ENCODE peak calls at places on chromosomes 11 and 22, in six cellular contexts. W is body of pancreas, Y is DND-41, J is left ventricle myocardium inferior, K is PC-3, R is stomach. S is an unnamed sample.

GRCh38 chr11:74446445-74446844 is 20.9 kb downstream of the KCNE3 start:
- DNase-seq in W (no peak), Y (no peak), J (no peak), K (no peak), R (no peak), S (no peak)

GRCh38 chr22:37219534-37219933 is 7.3 kb upstream of the SSTR3 start:
- DNase-seq in W (no peak), Y (no peak), J (no peak), K (no peak), R (no peak), S (no peak)

GRCh38 chr11:48114740-48115139 is 101.9 kb upstream of the OR4B1 start:
- DNase-seq in W (no peak), Y (no peak), J (no peak), K (no peak), R (no peak), S (no peak)

GRCh38 chr11:76695133-76695532 is 24.6 kb upstream of the LRRC32 start:
- DNase-seq in W (no peak), Y (no peak), J (no peak), K (no peak), R (no peak), S (no peak)

GRCh38 chr11:125625594-125626380 is 824 bp downstream of the CHEK1 start:
- DNase-seq in W (peak), Y (peak), J (peak), K (peak), R (peak), S (peak)

GRCh38 chr11:65854161-65854592 is 3.8 kb downstream of the CFL1 start:
- DNase-seq in W (no peak), Y (peak), J (no peak), K (no peak), R (peak), S (no peak)

GRCh38 chr11:15367695-15368094 is 253.0 kb downstream of the INSC start:
- DNase-seq in W (no peak), Y (no peak), J (no peak), K (no peak), R (no peak), S (no peak)

GRCh38 chr11:1369371-1370005 is 20.2 kb upstream of the BRSK2 start:
- DNase-seq in W (no peak), Y (no peak), J (no peak), K (no peak), R (no peak), S (no peak)

GRCh38 chr22:27983361-27983791 is 64.3 kb upstream of the PITPNB start:
- DNase-seq in W (no peak), Y (no peak), J (no peak), K (no peak), R (peak), S (no peak)

GRCh38 chr22:33658775-33659174 is 261.5 kb downstream of the LARGE1 start:
- DNase-seq in W (peak), Y (no peak), J (peak), K (no peak), R (no peak), S (no peak)

GRCh38 chr11:67617243-67617953 is 10.7 kb downstream of the NDUFV1 start:
- DNase-seq in W (no peak), Y (no peak), J (no peak), K (no peak), R (no peak), S (no peak)

GRCh38 chr11:33531743-33532181 is 168.9 kb downstream of the C11orf91 start:
- DNase-seq in W (peak), Y (no peak), J (no peak), K (no peak), R (no peak), S (no peak)

GRCh38 chr22:32535531-32536190 is 61.0 kb downstream of the FBXO7 start:
- DNase-seq in W (no peak), Y (no peak), J (no peak), K (no peak), R (no peak), S (no peak)

GRCh38 chr22:38317995-38318715 is 922 bp upstream of the CSNK1E start:
- DNase-seq in W (peak), Y (no peak), J (peak), K (peak), R (peak), S (peak)

DNA sequence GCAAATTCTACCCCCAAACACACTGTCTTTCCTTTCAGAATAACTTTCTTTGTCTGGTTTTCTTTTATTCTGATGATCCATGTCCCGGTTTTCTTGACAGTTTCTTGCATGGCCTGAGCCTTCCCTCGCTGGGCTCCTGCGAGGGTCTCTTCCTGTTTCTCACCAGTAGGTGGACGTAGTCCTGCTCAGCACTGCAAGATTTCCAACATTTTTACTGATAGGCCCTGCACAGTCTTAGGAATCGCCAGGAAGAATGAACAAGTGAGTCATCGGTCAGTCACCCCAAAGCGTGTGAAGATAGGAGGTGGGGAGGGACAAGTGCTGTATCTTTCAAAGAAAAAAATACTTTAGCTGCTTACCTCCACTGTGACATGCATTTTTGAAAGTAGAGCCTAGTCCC is 16.9 kb upstream of the KIRREL3 start:
- DNase-seq in W (no peak), Y (no peak), J (no peak), K (peak), R (no peak), S (peak)
- TF ChIP-seq CTCF in W (no peak), Y (no peak), J (no peak), K (peak), R (no peak), S (peak)

DNA sequence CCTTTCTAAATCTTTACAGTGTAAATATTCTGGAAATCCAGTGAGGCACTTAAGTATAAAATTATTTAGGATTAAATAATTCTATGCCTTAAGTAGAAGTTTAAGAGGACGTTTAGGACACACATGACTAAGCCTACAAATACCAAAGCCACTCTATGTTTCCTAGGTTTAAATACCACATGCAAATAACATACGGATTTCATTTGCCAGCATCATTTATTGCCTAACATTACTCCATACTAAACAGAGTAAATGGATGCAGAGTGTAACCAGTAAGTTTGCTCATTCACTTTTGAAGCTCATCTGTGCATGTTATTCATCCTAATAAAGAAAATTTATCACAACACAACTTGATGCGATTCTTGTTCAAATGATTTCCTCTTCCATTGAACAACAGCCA is 4.1 kb downstream of the BDNF start:
- DNase-seq in W (no peak), Y (no peak), J (no peak), K (peak), R (no peak), S (no peak)
- H3K4me3 ChIP-seq in W (no peak), Y (no peak), J (no peak), K (no peak), R (no peak), S (no peak)

GRCh38 chr11:78045851-78046485 is 17.7 kb upstream of the THRSP start:
- DNase-seq in W (peak), Y (peak), J (peak), K (peak), R (peak), S (no peak)

GRCh38 chr11:78050964-78051831 is 12.5 kb upstream of the THRSP start:
- DNase-seq in W (no peak), Y (no peak), J (no peak), K (peak), R (no peak), S (no peak)

GRCh38 chr11:78046486-78046854 is 17.2 kb upstream of the THRSP start:
- DNase-seq in W (no peak), Y (no peak), J (no peak), K (no peak), R (no peak), S (no peak)

GRCh38 chr11:78049348-78049747 is 14.3 kb upstream of the THRSP start:
- DNase-seq in W (no peak), Y (no peak), J (no peak), K (no peak), R (no peak), S (no peak)

DNA sequence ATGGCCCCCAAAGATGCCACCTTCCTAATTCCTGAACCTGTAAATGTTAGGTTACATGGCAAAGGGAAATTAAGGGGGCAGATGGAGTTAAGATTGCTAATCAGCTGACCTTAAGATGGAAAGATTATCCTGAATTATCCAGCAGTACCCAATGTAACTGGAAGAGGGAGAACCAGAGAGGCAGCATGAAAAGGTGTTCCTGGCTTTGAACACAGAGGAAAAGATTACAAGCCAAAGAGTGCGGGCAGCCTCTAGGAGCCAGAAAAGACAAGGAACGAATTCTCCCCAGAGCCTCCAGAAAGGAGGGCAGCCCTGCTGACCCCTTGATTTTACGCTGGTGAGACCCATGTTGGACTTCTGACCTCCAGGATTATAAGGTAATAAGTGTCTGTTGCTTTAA is 15.1 kb upstream of the THRSP start:
- DNase-seq in W (no peak), Y (no peak), J (no peak), K (no peak), R (no peak), S (no peak)
- TF ChIP-seq CTCF in W (no peak), Y (no peak), J (no peak), K (no peak), R (no peak), S (no peak)

DNA sequence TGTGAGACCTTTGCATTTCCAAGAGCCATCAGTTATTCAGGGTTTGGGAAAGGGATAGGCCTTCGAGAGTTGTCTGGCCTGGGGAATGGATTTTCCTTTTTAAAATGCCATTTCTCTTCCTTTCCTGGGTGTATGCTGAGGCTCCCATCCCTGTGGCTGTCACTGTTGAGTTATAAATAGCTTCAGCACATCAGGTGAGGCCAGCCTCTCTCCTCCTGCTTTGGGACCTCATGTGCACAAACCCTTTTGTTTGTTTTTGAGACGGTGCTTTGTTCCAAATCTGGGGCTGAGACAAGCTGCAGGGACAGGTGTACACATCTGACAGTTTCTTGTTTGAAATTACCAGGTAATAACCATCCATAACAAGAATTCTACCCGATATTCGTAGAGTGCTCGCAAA is 1.3 kb downstream of the TEF start:
- DNase-seq in W (peak), Y (no peak), J (no peak), K (no peak), R (no peak), S (no peak)
- H3K4me3 ChIP-seq in W (no peak), Y (peak), J (peak), K (no peak), R (peak), S (no peak)

DNA sequence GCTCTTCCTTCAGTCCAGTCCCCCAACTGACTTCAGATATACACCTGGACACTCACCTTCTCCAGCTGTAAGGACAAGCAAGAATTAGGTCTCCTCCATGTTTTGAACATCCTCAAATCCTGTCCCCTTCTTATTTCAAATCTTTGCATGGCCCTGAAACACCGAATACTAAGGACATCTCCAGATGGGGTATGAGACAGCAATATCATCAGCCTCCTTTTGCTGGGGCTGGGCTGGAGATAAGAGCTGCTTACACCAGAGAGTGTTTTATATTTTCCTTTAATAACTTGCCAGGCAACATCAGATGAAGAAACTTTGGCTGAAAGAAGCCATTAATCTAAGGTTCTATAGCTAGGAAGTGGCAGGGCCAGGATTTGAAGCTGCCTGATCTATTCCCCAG is 21.6 kb downstream of the TUG1 start:
- DNase-seq in W (no peak), Y (no peak), J (no peak), K (no peak), R (no peak), S (no peak)
- TF ChIP-seq CTCF in W (no peak), Y (no peak), J (no peak), K (no peak), R (no peak), S (no peak)

GRCh38 chr11:94401773-94402265 is 600 bp upstream of the GPR83 start:
- DNase-seq in W (no peak), Y (no peak), J (no peak), K (no peak), R (no peak), S (no peak)
- H3K4me3 ChIP-seq in W (no peak), Y (no peak), J (peak), K (no peak), R (no peak), S (peak)

GRCh38 chr22:43270314-43270908 is 72.8 kb downstream of the SCUBE1 start:
- DNase-seq in W (no peak), Y (no peak), J (no peak), K (peak), R (no peak), S (no peak)
- TF ChIP-seq CTCF in W (no peak), Y (no peak), J (no peak), K (peak), R (no peak), S (no peak)

GRCh38 chr11:118625036-118625690 is 17.7 kb downstream of the PHLDB1 start:
- DNase-seq in W (no peak), Y (no peak), J (no peak), K (peak), R (peak), S (no peak)

GRCh38 chr11:118622376-118623290 is 15.2 kb downstream of the PHLDB1 start:
- DNase-seq in W (peak), Y (no peak), J (peak), K (peak), R (no peak), S (no peak)

GRCh38 chr11:118621071-118621815 is 13.8 kb downstream of the PHLDB1 start:
- DNase-seq in W (peak), Y (peak), J (peak), K (peak), R (peak), S (no peak)

GRCh38 chr11:118621898-118622375 is 14.5 kb downstream of the PHLDB1 start:
- DNase-seq in W (no peak), Y (no peak), J (no peak), K (no peak), R (no peak), S (no peak)

GRCh38 chr11:118623291-118623655 is 15.9 kb downstream of the PHLDB1 start:
- DNase-seq in W (peak), Y (no peak), J (no peak), K (peak), R (no peak), S (no peak)
- H3K4me3 ChIP-seq in W (no peak), Y (no peak), J (peak), K (peak), R (no peak), S (no peak)

S was measured in kidney epithelial cell.